ENCODE peak calls at places on chromosomes 16 and 17, in four cellular contexts. D is Peyer's patch, N is upper lobe of right lung, S is cardiac muscle cell. H is an unnamed sample.

GRCh38 chr16:87569601-87570559 is 32.4 kb upstream of the JPH3 start:
- DNase-seq in N (no peak), D (no peak), S (peak; percentile 52), H (no peak)

GRCh38 chr17:18157354-18157985 is 26.2 kb upstream of the ALKBH5 start:
- DNase-seq in S (no peak), D (no peak), N (no peak), H (no peak)

GRCh38 chr16:50616883-50617629 is 64.1 kb downstream of the SNX20 start:
- DNase-seq in S (no peak), D (no peak), N (no peak), H (peak; percentile 25)

GRCh38 chr17:78617371-78618061 is 40.3 kb upstream of the DNAH17 start:
- DNase-seq in S (no peak), D (no peak), N (no peak), H (peak; percentile 57)

GRCh38 chr17:32742686-32743538 is 134.0 kb downstream of the MYO1D start:
- DNase-seq in S (no peak), N (no peak), D (no peak), H (no peak)

GRCh38 chr16:89190150-89190958 is 10.0 kb downstream of the SLC22A31 start:
- DNase-seq in D (no peak), S (no peak), N (peak; percentile 63), H (no peak)

GRCh38 chr17:8724451-8724850 is 20.2 kb downstream of the CCDC42 start:
- DNase-seq in D (no peak), N (peak; percentile 83), S (no peak), H (no peak)

GRCh38 chr17:16352303-16352837 is 899 bp downstream of the CENPV start:
- DNase-seq in S (peak; percentile 35), D (peak; percentile 71), N (peak; percentile 65), H (peak; percentile 16)

GRCh38 chr17:34305606-34306005 is 13.6 kb upstream of the CCL8 start:
- DNase-seq in N (no peak), S (no peak), D (no peak), H (peak; percentile 37)

GRCh38 chr16:1416521-1416941 is 2.0 kb upstream of the UNKL start:
- DNase-seq in D (no peak), S (no peak), N (no peak), H (no peak)

GRCh38 chr17:40953876-40954275 is 12.9 kb downstream of the KRT39 start:
- DNase-seq in S (no peak), D (no peak), N (no peak), H (peak; percentile 90)

GRCh38 chr16:49499018-49499785 is 125.6 kb downstream of the C16orf78 start:
- DNase-seq in D (peak; percentile 36), N (no peak), S (no peak), H (no peak)

GRCh38 chr16:935684-936083 is 35.1 kb downstream of the LMF1 start:
- DNase-seq in N (no peak), D (no peak), S (no peak), H (no peak)

GRCh38 chr17:78174332-78174869 is 6.0 kb downstream of the SYNGR2 start:
- DNase-seq in S (no peak), N (peak; percentile 97), D (peak; percentile 89), H (no peak)

GRCh38 chr17:48429638-48430586 is at the start of gene SKAP1:
- DNase-seq in N (peak; percentile 66), D (peak; percentile 81), S (no peak), H (no peak)

GRCh38 chr17:17155568-17155967 is 50.6 kb downstream of the PLD6 start:
- DNase-seq in N (no peak), S (no peak), D (no peak), H (no peak)

GRCh38 chr17:43025766-43026537 is 921 bp downstream of the RND2 start:
- DNase-seq in N (no peak), D (no peak), S (no peak), H (no peak)

GRCh38 chr17:27494192-27495091 is 38.2 kb downstream of the KSR1 start:
- DNase-seq in N (peak; percentile 82), D (peak; percentile 94), S (peak; percentile 65), H (peak; percentile 83)

GRCh38 chr17:45740553-45741330 is 43.4 kb upstream of the CRHR1 start:
- DNase-seq in S (peak; percentile 18), D (no peak), N (no peak), H (peak; percentile 2)

GRCh38 chr16:17356243-17356933 is 114.4 kb downstream of the XYLT1 start:
- DNase-seq in N (no peak), D (peak; percentile 46), S (no peak), H (no peak)

GRCh38 chr17:79082311-79083190 is 7.9 kb downstream of the ENGASE start:
- DNase-seq in S (peak; percentile 49), D (peak; percentile 60), N (peak; percentile 82), H (peak; percentile 20)

GRCh38 chr17:50551884-50552283 is 4.9 kb downstream of the SPATA20 start:
- DNase-seq in S (no peak), D (no peak), N (no peak), H (no peak)

GRCh38 chr17:73820686-73821448 is 176.6 kb upstream of the SDK2 start:
- DNase-seq in D (no peak), S (peak; percentile 22), N (no peak), H (peak; percentile 34)
- TF ChIP-seq CTCF in D (no peak), S (peak; percentile 32), N (peak; percentile 23), H (peak; percentile 12)

GRCh38 chr16:53743149-53743566 is 39.2 kb downstream of the FTO start:
- DNase-seq in D (peak; percentile 59), S (peak; percentile 55), N (no peak), H (peak; percentile 33)

GRCh38 chr16:53740933-53741531 is 37.1 kb downstream of the FTO start:
- DNase-seq in D (no peak), S (no peak), N (no peak), H (no peak)

GRCh38 chr16:53744449-53744848 is 40.5 kb downstream of the FTO start:
- DNase-seq in S (no peak), D (no peak), N (no peak), H (no peak)

GRCh38 chr16:53740476-53740875 is 36.5 kb downstream of the FTO start:
- DNase-seq in N (no peak), D (no peak), S (no peak), H (peak; percentile 45)

DNA sequence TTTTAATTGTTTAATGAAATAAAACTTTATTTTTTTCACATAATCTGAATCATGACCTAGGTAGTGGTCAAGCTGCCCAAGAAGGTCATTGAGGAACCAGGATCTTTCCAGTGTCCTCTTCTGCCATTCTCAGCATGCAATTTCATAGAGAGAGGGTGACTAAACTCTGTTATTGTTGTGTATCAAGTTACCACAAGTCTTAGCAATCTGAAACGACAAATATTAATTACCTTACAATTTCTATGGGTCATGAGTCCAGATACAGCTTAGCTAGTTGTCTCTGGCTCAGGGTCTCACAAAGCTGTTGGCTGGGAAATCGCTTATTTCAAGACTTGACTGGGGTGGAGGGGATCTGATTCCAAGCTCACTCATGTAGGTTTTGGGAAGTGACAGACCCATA is 37.6 kb downstream of the FTO start:
- DNase-seq in N (no peak), D (no peak), S (no peak), H (no peak)
- H3K4me3 ChIP-seq in N (no peak overlapping the region), D (no peak overlapping the region), S (no peak overlapping the region), H (no peak overlapping the region)

GRCh38 chr17:80649672-80650338 is 105.2 kb downstream of the RPTOR start:
- DNase-seq in S (peak; percentile 95), N (no peak), D (peak; percentile 62), H (peak; percentile 92)
- TF ChIP-seq CTCF in S (peak; percentile 56), N (peak; percentile 20), D (no peak), H (peak; percentile 38)

DNA sequence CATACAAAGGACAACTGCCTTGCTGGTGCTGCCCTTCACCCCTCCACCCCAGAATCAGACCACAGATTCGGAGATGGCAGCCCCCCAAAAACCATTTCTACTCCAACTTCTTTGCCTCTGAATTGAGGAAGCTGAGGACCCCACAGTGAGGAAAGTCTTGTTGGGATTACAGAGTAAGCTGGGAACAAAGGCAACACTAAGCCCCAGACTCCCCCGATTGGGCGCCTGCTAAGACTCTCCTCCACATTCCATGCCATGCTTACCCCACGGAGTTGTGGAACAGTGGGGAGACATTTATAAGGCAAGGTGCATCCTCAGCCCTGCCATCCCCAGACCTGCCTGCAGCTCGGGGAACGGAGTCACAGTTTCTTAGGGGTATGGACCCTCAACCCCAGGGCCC is 1.9 kb downstream of the GIT1 start:
- DNase-seq in D (no peak), N (no peak), S (no peak), H (no peak)
- H3K4me3 ChIP-seq in D (no peak overlapping the region), N (peak overlapping the region; percentile 77), S (no peak overlapping the region), H (peak overlapping the region; percentile 83)

GRCh38 chr16:84209989-84210388 is 19.0 kb downstream of the ADAD2 start:
- DNase-seq in S (no peak), D (no peak), N (no peak), H (no peak)
- TF ChIP-seq CTCF in S (no peak), D (no peak), N (no peak), H (no peak)

GRCh38 chr17:70752966-70753467 is 583.7 kb downstream of the KCNJ2 start:
- DNase-seq in S (no peak), D (no peak), N (no peak), H (no peak)
- H3K4me3 ChIP-seq in S (no peak overlapping the region), D (no peak overlapping the region), N (no peak overlapping the region), H (no peak overlapping the region)

H was measured in AG10803.